ENCODE peak calls at places on chromosomes 4 and X, in ten cellular contexts. One of them, this sample, is unnamed.

GRCh38 chr4:4386736-4387392 is at the start of gene NSG1:
- DNase-seq in HFF-Myc: no peak
- DNase-seq in cardiac fibroblast: peak; percentile 52
- DNase-seq in tibial artery: no peak
- DNase-seq in psoas muscle: no peak
- DNase-seq in AG10803: peak; percentile 9
- DNase-seq in MM.1S: no peak
- DNase-seq in GM12865: peak; percentile 8
- DNase-seq in brain microvascular endothelial cell: no peak
- DNase-seq in epithelial cell of esophagus: peak; percentile 69
- DNase-seq in this sample: peak; percentile 9

GRCh38 chrX:56726609-56727008 is 2.4 kb upstream of the NBDY start:
- DNase-seq in HFF-Myc: no peak
- DNase-seq in cardiac fibroblast: peak; percentile 69
- DNase-seq in tibial artery: no peak
- DNase-seq in psoas muscle: no peak
- DNase-seq in AG10803: peak; percentile 44
- DNase-seq in MM.1S: peak; percentile 49
- DNase-seq in GM12865: peak; percentile 59
- DNase-seq in brain microvascular endothelial cell: peak; percentile 27
- DNase-seq in epithelial cell of esophagus: peak; percentile 59
- DNase-seq in this sample: peak; percentile 54

GRCh38 chr4:77190053-77190452 is 33.0 kb downstream of the CCNG2 start:
- DNase-seq in HFF-Myc: no peak
- DNase-seq in cardiac fibroblast: no peak
- DNase-seq in tibial artery: no peak
- DNase-seq in psoas muscle: no peak
- DNase-seq in AG10803: no peak
- DNase-seq in MM.1S: no peak
- DNase-seq in GM12865: no peak
- DNase-seq in brain microvascular endothelial cell: peak; percentile 5
- DNase-seq in epithelial cell of esophagus: peak; percentile 85
- DNase-seq in this sample: no peak

GRCh38 chr4:175590205-175590604 is 221.9 kb downstream of the GPM6A start:
- DNase-seq in HFF-Myc: no peak
- DNase-seq in cardiac fibroblast: no peak
- DNase-seq in tibial artery: no peak
- DNase-seq in psoas muscle: no peak
- DNase-seq in AG10803: no peak
- DNase-seq in MM.1S: no peak
- DNase-seq in GM12865: no peak
- DNase-seq in brain microvascular endothelial cell: no peak
- DNase-seq in epithelial cell of esophagus: no peak
- DNase-seq in this sample: no peak

GRCh38 chr4:173415885-173416658 is 17.2 kb upstream of the SCRG1 start:
- DNase-seq in HFF-Myc: no peak
- DNase-seq in cardiac fibroblast: no peak
- DNase-seq in tibial artery: peak; percentile 81
- DNase-seq in psoas muscle: peak; percentile 41
- DNase-seq in AG10803: no peak
- DNase-seq in MM.1S: no peak
- DNase-seq in GM12865: no peak
- DNase-seq in brain microvascular endothelial cell: no peak
- DNase-seq in epithelial cell of esophagus: no peak
- DNase-seq in this sample: no peak

GRCh38 chr4:44861756-44862155 is 135.4 kb upstream of the GNPDA2 start:
- DNase-seq in HFF-Myc: no peak
- DNase-seq in cardiac fibroblast: peak; percentile 47
- DNase-seq in tibial artery: no peak
- DNase-seq in psoas muscle: no peak
- DNase-seq in AG10803: no peak
- DNase-seq in MM.1S: no peak
- DNase-seq in GM12865: no peak
- DNase-seq in brain microvascular endothelial cell: no peak
- DNase-seq in epithelial cell of esophagus: peak; percentile 54
- DNase-seq in this sample: no peak

GRCh38 chr4:20062054-20062453 is 189.7 kb upstream of the SLIT2 start:
- DNase-seq in HFF-Myc: no peak
- DNase-seq in cardiac fibroblast: peak; percentile 36
- DNase-seq in tibial artery: no peak
- DNase-seq in psoas muscle: no peak
- DNase-seq in AG10803: peak; percentile 26
- DNase-seq in MM.1S: no peak
- DNase-seq in GM12865: no peak
- DNase-seq in brain microvascular endothelial cell: peak; percentile 6
- DNase-seq in epithelial cell of esophagus: no peak
- DNase-seq in this sample: no peak

GRCh38 chr4:186829740-186830449 is 106.2 kb upstream of the FAT1 start:
- DNase-seq in HFF-Myc: no peak
- DNase-seq in cardiac fibroblast: peak; percentile 82
- DNase-seq in tibial artery: no peak
- DNase-seq in psoas muscle: no peak
- DNase-seq in AG10803: peak; percentile 8
- DNase-seq in MM.1S: peak; percentile 97
- DNase-seq in GM12865: peak; percentile 22
- DNase-seq in brain microvascular endothelial cell: peak; percentile 95
- DNase-seq in epithelial cell of esophagus: peak; percentile 49
- DNase-seq in this sample: peak; percentile 94

GRCh38 chr4:56512166-56512565 is 6.6 kb downstream of the ARL9 start:
- DNase-seq in HFF-Myc: no peak
- DNase-seq in cardiac fibroblast: no peak
- DNase-seq in tibial artery: no peak
- DNase-seq in psoas muscle: no peak
- DNase-seq in AG10803: peak; percentile 16
- DNase-seq in MM.1S: no peak
- DNase-seq in GM12865: no peak
- DNase-seq in brain microvascular endothelial cell: no peak
- DNase-seq in epithelial cell of esophagus: peak; percentile 58
- DNase-seq in this sample: no peak

GRCh38 chrX:28010875-28011274 is 29.6 kb upstream of the DCAF8L1 start:
- DNase-seq in HFF-Myc: no peak
- DNase-seq in cardiac fibroblast: no peak
- DNase-seq in tibial artery: no peak
- DNase-seq in psoas muscle: no peak
- DNase-seq in AG10803: no peak
- DNase-seq in MM.1S: no peak
- DNase-seq in GM12865: no peak
- DNase-seq in brain microvascular endothelial cell: no peak
- DNase-seq in epithelial cell of esophagus: no peak
- DNase-seq in this sample: no peak

GRCh38 chrX:101195442-101196173 is 24.0 kb upstream of the DRP2 start:
- DNase-seq in HFF-Myc: no peak
- DNase-seq in cardiac fibroblast: no peak
- DNase-seq in tibial artery: no peak
- DNase-seq in psoas muscle: no peak
- DNase-seq in AG10803: no peak
- DNase-seq in MM.1S: no peak
- DNase-seq in GM12865: no peak
- DNase-seq in brain microvascular endothelial cell: no peak
- DNase-seq in epithelial cell of esophagus: no peak
- DNase-seq in this sample: no peak

GRCh38 chr4:183335369-183335940 is 13.2 kb upstream of the CLDN24 start:
- DNase-seq in HFF-Myc: peak; percentile 86
- DNase-seq in cardiac fibroblast: peak; percentile 90
- DNase-seq in tibial artery: no peak
- DNase-seq in psoas muscle: no peak
- DNase-seq in AG10803: peak; percentile 97
- DNase-seq in MM.1S: no peak
- DNase-seq in GM12865: no peak
- DNase-seq in brain microvascular endothelial cell: peak; percentile 78
- DNase-seq in epithelial cell of esophagus: peak; percentile 89
- DNase-seq in this sample: peak; percentile 86

GRCh38 chrX:155761185-155761584 is 120.0 kb upstream of the VAMP7 start:
- DNase-seq in HFF-Myc: no peak
- DNase-seq in cardiac fibroblast: no peak
- DNase-seq in tibial artery: no peak
- DNase-seq in psoas muscle: no peak
- DNase-seq in AG10803: no peak
- DNase-seq in MM.1S: no peak
- DNase-seq in GM12865: no peak
- DNase-seq in brain microvascular endothelial cell: no peak
- DNase-seq in epithelial cell of esophagus: no peak
- DNase-seq in this sample: no peak

GRCh38 chrX:47215291-47215900 is 3.1 kb upstream of the CDK16 start:
- DNase-seq in HFF-Myc: no peak
- DNase-seq in cardiac fibroblast: no peak
- DNase-seq in tibial artery: peak; percentile 32
- DNase-seq in psoas muscle: no peak
- DNase-seq in AG10803: no peak
- DNase-seq in MM.1S: no peak
- DNase-seq in GM12865: no peak
- DNase-seq in brain microvascular endothelial cell: no peak
- DNase-seq in epithelial cell of esophagus: no peak
- DNase-seq in this sample: no peak

GRCh38 chr4:94533405-94534223 is 81.9 kb downstream of the PDLIM5 start:
- DNase-seq in HFF-Myc: no peak
- DNase-seq in cardiac fibroblast: no peak
- DNase-seq in tibial artery: no peak
- DNase-seq in psoas muscle: no peak
- DNase-seq in AG10803: no peak
- DNase-seq in MM.1S: no peak
- DNase-seq in GM12865: peak; percentile 11
- DNase-seq in brain microvascular endothelial cell: no peak
- DNase-seq in epithelial cell of esophagus: peak; percentile 43
- DNase-seq in this sample: no peak

DNA sequence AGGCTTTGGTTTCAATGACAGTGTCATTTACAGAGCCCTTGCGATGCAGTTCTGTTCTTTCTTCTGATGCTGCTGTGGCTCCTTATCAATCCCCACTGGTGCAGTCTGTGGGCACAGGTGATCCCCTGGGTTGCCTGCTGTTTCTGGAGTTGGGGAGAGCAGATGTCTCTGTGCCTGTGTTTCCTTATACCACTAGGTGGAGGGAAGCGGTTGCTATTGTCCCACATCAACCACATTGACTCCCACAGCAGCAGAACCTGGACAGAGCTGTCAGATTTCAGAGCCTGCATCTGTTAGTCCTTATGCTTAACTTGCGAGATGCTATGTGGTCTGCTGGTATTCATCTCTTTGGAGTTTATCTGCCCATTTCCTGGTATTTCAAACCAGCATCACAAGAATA is 57.7 kb downstream of the NEIL3 start:
- DNase-seq in HFF-Myc: peak; percentile 5
- DNase-seq in cardiac fibroblast: peak; percentile 45
- DNase-seq in tibial artery: no peak
- DNase-seq in psoas muscle: no peak
- DNase-seq in AG10803: peak; percentile 38
- DNase-seq in MM.1S: no peak
- DNase-seq in GM12865: no peak
- DNase-seq in brain microvascular endothelial cell: peak; percentile 24
- DNase-seq in epithelial cell of esophagus: peak; percentile 50
- DNase-seq in this sample: no peak
- TF ChIP-seq CTCF in HFF-Myc: peak; percentile 38
- TF ChIP-seq CTCF in cardiac fibroblast: peak; percentile 41
- TF ChIP-seq CTCF in tibial artery: no peak
- TF ChIP-seq CTCF in psoas muscle: no peak
- TF ChIP-seq CTCF in AG10803: peak; percentile 35
- TF ChIP-seq CTCF in MM.1S: no peak
- TF ChIP-seq CTCF in GM12865: peak; percentile 3
- TF ChIP-seq CTCF in brain microvascular endothelial cell: peak; percentile 61
- TF ChIP-seq CTCF in epithelial cell of esophagus: peak; percentile 61
- TF ChIP-seq CTCF in this sample: peak; percentile 33

GRCh38 chrX:154329284-154329683 is 33.7 kb downstream of the TKTL1 start:
- DNase-seq in HFF-Myc: no peak
- DNase-seq in cardiac fibroblast: no peak
- DNase-seq in tibial artery: no peak
- DNase-seq in psoas muscle: no peak
- DNase-seq in AG10803: no peak
- DNase-seq in MM.1S: no peak
- DNase-seq in GM12865: no peak
- DNase-seq in brain microvascular endothelial cell: no peak
- DNase-seq in epithelial cell of esophagus: no peak
- DNase-seq in this sample: no peak

GRCh38 chrX:154323537-154323936 is 27.9 kb downstream of the TKTL1 start:
- DNase-seq in HFF-Myc: no peak
- DNase-seq in cardiac fibroblast: no peak
- DNase-seq in tibial artery: no peak
- DNase-seq in psoas muscle: no peak
- DNase-seq in AG10803: no peak
- DNase-seq in MM.1S: no peak
- DNase-seq in GM12865: no peak
- DNase-seq in brain microvascular endothelial cell: no peak
- DNase-seq in epithelial cell of esophagus: no peak
- DNase-seq in this sample: no peak

GRCh38 chrX:154325541-154325940 is 29.9 kb downstream of the TKTL1 start:
- DNase-seq in HFF-Myc: no peak
- DNase-seq in cardiac fibroblast: peak; percentile 42
- DNase-seq in tibial artery: no peak
- DNase-seq in psoas muscle: no peak
- DNase-seq in AG10803: no peak
- DNase-seq in MM.1S: no peak
- DNase-seq in GM12865: no peak
- DNase-seq in brain microvascular endothelial cell: peak; percentile 34
- DNase-seq in epithelial cell of esophagus: no peak
- DNase-seq in this sample: peak; percentile 45

GRCh38 chrX:154328646-154329045 is 33.1 kb downstream of the TKTL1 start:
- DNase-seq in HFF-Myc: no peak
- DNase-seq in cardiac fibroblast: no peak
- DNase-seq in tibial artery: no peak
- DNase-seq in psoas muscle: no peak
- DNase-seq in AG10803: no peak
- DNase-seq in MM.1S: no peak
- DNase-seq in GM12865: no peak
- DNase-seq in brain microvascular endothelial cell: no peak
- DNase-seq in epithelial cell of esophagus: no peak
- DNase-seq in this sample: no peak

GRCh38 chrX:154327026-154327820 is 31.6 kb downstream of the TKTL1 start:
- DNase-seq in HFF-Myc: no peak
- DNase-seq in cardiac fibroblast: peak; percentile 18
- DNase-seq in tibial artery: no peak
- DNase-seq in psoas muscle: no peak
- DNase-seq in AG10803: peak; percentile 74
- DNase-seq in MM.1S: peak; percentile 47
- DNase-seq in GM12865: no peak
- DNase-seq in brain microvascular endothelial cell: no peak
- DNase-seq in epithelial cell of esophagus: no peak
- DNase-seq in this sample: peak; percentile 16
- H3K4me3 ChIP-seq in HFF-Myc: no peak overlapping the region
- H3K4me3 ChIP-seq in cardiac fibroblast: no peak overlapping the region
- H3K4me3 ChIP-seq in tibial artery: no peak overlapping the region
- H3K4me3 ChIP-seq in psoas muscle: no peak overlapping the region
- H3K4me3 ChIP-seq in AG10803: no peak overlapping the region
- H3K4me3 ChIP-seq in MM.1S: no peak overlapping the region
- H3K4me3 ChIP-seq in GM12865: no peak overlapping the region
- H3K4me3 ChIP-seq in brain microvascular endothelial cell: no peak overlapping the region
- H3K4me3 ChIP-seq in epithelial cell of esophagus: no peak overlapping the region
- H3K4me3 ChIP-seq in this sample: no peak overlapping the region

GRCh38 chrX:84064814-84065213 is 123.2 kb downstream of the RPS6KA6 start:
- DNase-seq in HFF-Myc: no peak
- DNase-seq in cardiac fibroblast: no peak
- DNase-seq in tibial artery: no peak
- DNase-seq in psoas muscle: no peak
- DNase-seq in AG10803: no peak
- DNase-seq in MM.1S: no peak
- DNase-seq in GM12865: no peak
- DNase-seq in brain microvascular endothelial cell: no peak
- DNase-seq in epithelial cell of esophagus: no peak
- DNase-seq in this sample: no peak
- TF ChIP-seq CTCF in HFF-Myc: no peak
- TF ChIP-seq CTCF in cardiac fibroblast: no peak
- TF ChIP-seq CTCF in tibial artery: no peak
- TF ChIP-seq CTCF in psoas muscle: no peak
- TF ChIP-seq CTCF in AG10803: no peak
- TF ChIP-seq CTCF in MM.1S: no peak
- TF ChIP-seq CTCF in GM12865: no peak
- TF ChIP-seq CTCF in brain microvascular endothelial cell: no peak
- TF ChIP-seq CTCF in epithelial cell of esophagus: no peak
- TF ChIP-seq CTCF in this sample: no peak

GRCh38 chr4:6465985-6466384 is 6.4 kb downstream of the PPP2R2C start:
- DNase-seq in HFF-Myc: no peak
- DNase-seq in cardiac fibroblast: no peak
- DNase-seq in tibial artery: peak; percentile 20
- DNase-seq in psoas muscle: no peak
- DNase-seq in AG10803: no peak
- DNase-seq in MM.1S: no peak
- DNase-seq in GM12865: no peak
- DNase-seq in brain microvascular endothelial cell: no peak
- DNase-seq in epithelial cell of esophagus: no peak
- DNase-seq in this sample: no peak
- H3K4me3 ChIP-seq in HFF-Myc: no peak overlapping the region
- H3K4me3 ChIP-seq in cardiac fibroblast: no peak overlapping the region
- H3K4me3 ChIP-seq in tibial artery: no peak overlapping the region
- H3K4me3 ChIP-seq in psoas muscle: no peak overlapping the region
- H3K4me3 ChIP-seq in AG10803: no peak overlapping the region
- H3K4me3 ChIP-seq in MM.1S: no peak overlapping the region
- H3K4me3 ChIP-seq in GM12865: no peak overlapping the region
- H3K4me3 ChIP-seq in brain microvascular endothelial cell: no peak overlapping the region
- H3K4me3 ChIP-seq in epithelial cell of esophagus: no peak overlapping the region
- H3K4me3 ChIP-seq in this sample: no peak overlapping the region

This sample was measured in astrocyte of the spinal cord.